ENCODE peak calls at places on chromosomes 2 and 18, in five cellular contexts. B, H, N, D and F are unnamed samples. For H3K4me1, the result is how much of the 10 kb centered on the place peaks cover.

GRCh38 chr2:200585730-200586643 is at the start of gene AOX1:
- DNase-seq in B (peak), H (peak), N (no peak), D (peak), F (peak)

GRCh38 chr2:207133862-207134519 is 31.8 kb downstream of the KLF7 start:
- DNase-seq in B (no peak), H (peak), N (peak), D (peak), F (peak)

GRCh38 chr2:116094196-116094595 is 1651.8 kb downstream of the DPP10 start:
- DNase-seq in B (no peak), H (no peak), N (no peak), D (no peak), F (peak)

GRCh38 chr2:8086796-8087479 is 594.9 kb upstream of the ID2 start:
- DNase-seq in B (no peak), H (peak), N (peak), D (no peak), F (no peak)

GRCh38 chr18:75128051-75128605 is 80.8 kb downstream of the PTGR3 start:
- DNase-seq in B (no peak), H (no peak), N (no peak), D (no peak), F (no peak)

GRCh38 chr18:78625895-78626294 is 353.7 kb upstream of the SALL3 start:
- DNase-seq in B (no peak), H (no peak), N (no peak), D (no peak), F (no peak)

GRCh38 chr2:204645018-204645775 is 99.9 kb downstream of the PARD3B start:
- DNase-seq in B (no peak), H (peak), N (peak), D (no peak), F (no peak)

GRCh38 chr2:128736689-128737545 is 418.2 kb upstream of the HS6ST1 start:
- DNase-seq in B (peak), H (peak), N (peak), D (peak), F (peak)

GRCh38 chr2:6885968-6886367 is 8.4 kb downstream of the RSAD2 start:
- DNase-seq in B (no peak), H (no peak), N (no peak), D (no peak), F (no peak)

GRCh38 chr2:236172238-236172865 is 4.2 kb upstream of the GBX2 start:
- DNase-seq in B (no peak), H (no peak), N (no peak), D (peak), F (no peak)

GRCh38 chr2:113324684-113325160 is 46.0 kb upstream of the PAX8 start:
- DNase-seq in B (peak), H (peak), N (peak), D (no peak), F (peak)

GRCh38 chr2:233371608-233372007 is 17.3 kb downstream of the DGKD start:
- DNase-seq in B (no peak), H (peak), N (no peak), D (peak), F (no peak)

GRCh38 chr2:208370881-208371633 is 35.5 kb upstream of the PTH2R start:
- DNase-seq in B (no peak), H (peak), N (no peak), D (no peak), F (no peak)

GRCh38 chr2:171317492-171318125 is 116.2 kb downstream of the METTL8 start:
- DNase-seq in B (no peak), H (peak), N (no peak), D (no peak), F (no peak)

GRCh38 chr2:105134076-105134475 is 96.2 kb downstream of the MRPS9 start:
- DNase-seq in B (no peak), H (no peak), N (no peak), D (no peak), F (no peak)

GRCh38 chr2:242040303-242040655 is 170.8 kb downstream of the RTP5 start:
- DNase-seq in B (no peak), H (no peak), N (no peak), D (no peak), F (no peak)

GRCh38 chr2:106030287-106031268 is 163.5 kb downstream of the UXS1 start:
- DNase-seq in B (no peak), H (peak), N (peak), D (peak), F (peak)

GRCh38 chr2:72128059-72128842 is 19.4 kb downstream of the CYP26B1 start:
- DNase-seq in B (no peak), H (no peak), N (no peak), D (peak), F (no peak)

GRCh38 chr2:99278793-99279291 is 22.2 kb downstream of the LYG1 start:
- DNase-seq in B (no peak), H (peak), N (peak), D (no peak), F (no peak)

GRCh38 chr2:182142062-182142461 is 156.4 kb downstream of the PPP1R1C start:
- DNase-seq in B (no peak), H (no peak), N (no peak), D (no peak), F (no peak)

GRCh38 chr2:112880081-112880531 is 30.9 kb upstream of the IL37 start:
- DNase-seq in B (no peak), H (peak), N (peak), D (no peak), F (no peak)

GRCh38 chr2:242098445-242099128 is 229.1 kb downstream of the RTP5 start:
- DNase-seq in B (no peak), H (no peak), N (no peak), D (no peak), F (no peak)

GRCh38 chr2:210592706-210593105 is 36.3 kb downstream of the CPS1 start:
- DNase-seq in B (no peak), H (no peak), N (no peak), D (no peak), F (no peak)

GRCh38 chr18:3029215-3029972 is 16.4 kb upstream of the LPIN2 start:
- DNase-seq in B (no peak), H (peak), N (no peak), D (no peak), F (peak)

GRCh38 chr2:81589406-81589805 is 1284.9 kb upstream of the LRRTM1 start:
- DNase-seq in B (no peak), H (no peak), N (no peak), D (no peak), F (no peak)

GRCh38 chr2:171407030-171407707 is 26.6 kb downstream of the METTL8 start:
- DNase-seq in B (no peak), H (no peak), N (no peak), D (no peak), F (no peak)

GRCh38 chr2:43221660-43222471 is 4.5 kb downstream of the ZFP36L2 start:
- DNase-seq in B (peak), H (peak), N (peak), D (peak), F (peak)

GRCh38 chr2:88088999-88089398 is 21.4 kb downstream of the SMYD1 start:
- DNase-seq in B (no peak), H (no peak), N (no peak), D (no peak), F (no peak)

GRCh38 chr2:127208313-127208712 is 11.8 kb downstream of the CYP27C1 start:
- DNase-seq in B (no peak), H (peak), N (peak), D (no peak), F (no peak)

GRCh38 chr18:62999392-62999791 is 284.1 kb downstream of the PHLPP1 start:
- DNase-seq in B (no peak), H (peak), N (peak), D (peak), F (peak)

GRCh38 chr2:148720501-148720998 is 76.0 kb downstream of the EPC2 start:
- DNase-seq in B (peak), H (peak), N (no peak), D (peak), F (peak)

GRCh38 chr2:64750001-64750816 is 96.5 kb upstream of the SERTAD2 start:
- DNase-seq in B (peak), H (peak), N (peak), D (peak), F (peak)

GRCh38 chr2:172038604-172039003 is 38.9 kb downstream of the METAP1D start:
- DNase-seq in B (no peak), H (no peak), N (peak), D (no peak), F (no peak)

GRCh38 chr2:10273215-10274175 is 29.2 kb upstream of the HPCAL1 start:
- DNase-seq in B (peak), H (no peak), N (no peak), D (no peak), F (no peak)

DNA sequence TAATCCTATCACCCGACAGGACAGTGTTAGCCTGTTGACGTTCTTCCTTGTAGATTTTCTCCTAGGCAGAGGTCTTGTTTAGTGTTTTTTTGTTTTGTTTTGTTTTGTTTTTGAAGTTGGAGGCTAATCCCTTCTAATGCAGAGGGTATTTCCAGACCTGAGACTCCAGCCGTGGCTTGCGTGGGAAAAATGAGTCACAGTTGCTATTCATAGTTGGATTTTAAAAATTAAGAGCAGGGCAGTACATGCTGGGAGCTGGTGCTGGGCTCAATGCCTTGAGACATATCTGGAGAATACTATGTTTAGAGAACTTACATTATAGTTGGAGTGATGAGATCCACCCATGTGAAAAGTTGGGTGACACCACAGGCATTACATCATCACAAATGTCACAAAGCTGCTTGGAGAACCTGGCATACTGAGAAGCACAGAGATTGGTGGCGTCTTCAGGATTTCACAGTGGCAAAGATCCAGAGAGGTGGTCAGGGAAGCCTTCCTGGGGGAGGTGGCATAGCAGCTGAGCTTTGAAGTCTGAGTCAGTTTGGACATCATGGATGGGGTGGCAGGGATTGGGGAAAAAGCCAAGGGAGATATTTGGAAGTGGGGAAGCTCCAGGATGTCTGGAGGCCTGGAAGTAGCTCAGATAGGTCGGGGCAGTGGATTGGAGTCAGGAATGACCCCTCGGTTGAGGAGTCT is 249.4 kb downstream of the LOXHD1 start:
- DNase-seq in B (no peak), H (no peak), N (no peak), D (peak), F (no peak)
- H3K4me1 ChIP-seq in B (under half), H (under half), N (under half), D (half or more), F (under half)

GRCh38 chr18:54251606-54252400 is 17.5 kb upstream of the POLI start:
- DNase-seq in B (no peak), H (no peak), N (no peak), D (no peak), F (no peak)

GRCh38 chr18:54257015-54257414 is 12.3 kb upstream of the POLI start:
- DNase-seq in B (no peak), H (peak), N (no peak), D (no peak), F (no peak)

GRCh38 chr18:54250846-54251251 is 18.5 kb upstream of the POLI start:
- DNase-seq in B (no peak), H (no peak), N (no peak), D (no peak), F (no peak)

GRCh38 chr18:54255141-54255540 is 14.2 kb upstream of the POLI start:
- DNase-seq in B (no peak), H (no peak), N (no peak), D (no peak), F (no peak)

GRCh38 chr18:54254265-54254758 is 15.0 kb upstream of the POLI start:
- DNase-seq in B (no peak), H (peak), N (peak), D (no peak), F (no peak)
- H3K27ac ChIP-seq in B (no peak), H (no peak), N (peak), D (no peak), F (no peak)

GRCh38 chr2:231051116-231051515 is 5.6 kb upstream of the PSMD1 start:
- DNase-seq in B (no peak), H (no peak), N (no peak), D (no peak), F (no peak)

GRCh38 chr2:231047922-231048544 is 8.6 kb upstream of the PSMD1 start:
- DNase-seq in B (no peak), H (no peak), N (no peak), D (no peak), F (no peak)

GRCh38 chr2:231052494-231053451 is 3.9 kb upstream of the PSMD1 start:
- DNase-seq in B (peak), H (peak), N (peak), D (peak), F (peak)

GRCh38 chr2:231049286-231050017 is 7.2 kb upstream of the PSMD1 start:
- DNase-seq in B (no peak), H (no peak), N (no peak), D (no peak), F (no peak)

GRCh38 chr2:231050018-231050901 is 6.4 kb upstream of the PSMD1 start:
- DNase-seq in B (peak), H (no peak), N (no peak), D (no peak), F (peak)
- H3K4me1 ChIP-seq in B (half or more), H (under half), N (under half), D (under half), F (under half)

DNA sequence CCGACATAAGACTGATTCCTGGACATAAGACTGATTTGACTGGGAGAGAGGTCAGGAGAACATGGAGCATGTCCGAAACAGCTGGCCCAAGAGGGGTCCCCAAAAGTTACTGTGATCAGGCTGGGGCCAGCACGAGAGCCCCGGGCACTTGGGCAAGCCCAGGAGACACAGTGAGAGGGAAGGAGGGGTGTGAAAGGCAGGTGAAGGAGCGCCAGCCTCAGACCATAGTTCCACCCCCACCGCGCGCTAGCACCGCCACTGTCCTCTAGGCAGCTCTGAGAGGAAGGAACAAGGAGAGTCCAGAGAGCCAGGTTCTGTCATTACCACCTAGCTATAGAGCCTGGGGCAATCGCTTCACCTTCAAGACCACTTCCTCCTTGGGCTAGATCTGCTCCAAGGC is 78.2 kb upstream of the DAPL1 start:
- DNase-seq in B (no peak), H (no peak), N (no peak), D (no peak), F (no peak)
- H3K27ac ChIP-seq in B (peak), H (no peak), N (no peak), D (peak), F (no peak)

GRCh38 chr2:144443837-144444236 is 76.1 kb downstream of the ZEB2 start:
- DNase-seq in B (no peak), H (no peak), N (no peak), D (no peak), F (no peak)

GRCh38 chr2:144445196-144445595 is 74.7 kb downstream of the ZEB2 start:
- DNase-seq in B (no peak), H (no peak), N (no peak), D (no peak), F (no peak)

GRCh38 chr2:144446136-144446535 is 73.8 kb downstream of the ZEB2 start:
- DNase-seq in B (no peak), H (no peak), N (no peak), D (no peak), F (no peak)

GRCh38 chr2:144441711-144442141 is 78.2 kb downstream of the ZEB2 start:
- DNase-seq in B (no peak), H (no peak), N (no peak), D (no peak), F (no peak)

DNA sequence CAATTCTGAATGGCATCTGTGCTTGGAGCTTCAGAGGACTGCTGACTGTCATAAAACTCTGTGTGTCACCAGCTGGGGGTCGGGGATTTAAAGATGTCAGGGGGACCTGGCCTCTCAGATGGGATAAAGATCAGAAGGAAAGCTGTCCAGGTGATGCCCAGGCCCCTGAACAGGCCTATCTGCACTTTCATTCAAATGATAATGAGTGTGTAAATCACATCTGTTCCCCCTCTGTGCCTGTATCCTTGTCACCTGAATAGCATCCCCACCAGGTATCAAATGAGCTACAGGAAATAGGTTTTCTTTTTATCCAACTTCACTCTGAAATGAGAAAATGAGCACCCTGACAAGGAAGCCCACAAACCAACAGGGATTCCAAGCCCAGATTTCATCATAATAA is 75.5 kb downstream of the ZEB2 start:
- DNase-seq in B (no peak), H (no peak), N (no peak), D (no peak), F (no peak)
- H3K4me1 ChIP-seq in B (under half), H (under half), N (under half), D (under half), F (under half)

GRCh38 chr2:173938700-173939384 is 26.3 kb downstream of the SP3 start:
- DNase-seq in B (no peak), H (no peak), N (no peak), D (no peak), F (no peak)
- H3K27ac ChIP-seq in B (no peak), H (no peak), N (no peak), D (no peak), F (no peak)

GRCh38 chr2:46873632-46874068 is 42.0 kb downstream of the MCFD2 start:
- DNase-seq in B (peak), H (peak), N (peak), D (peak), F (peak)
- H3K4me1 ChIP-seq in B (under half), H (half or more), N (under half), D (half or more), F (under half)

DNA sequence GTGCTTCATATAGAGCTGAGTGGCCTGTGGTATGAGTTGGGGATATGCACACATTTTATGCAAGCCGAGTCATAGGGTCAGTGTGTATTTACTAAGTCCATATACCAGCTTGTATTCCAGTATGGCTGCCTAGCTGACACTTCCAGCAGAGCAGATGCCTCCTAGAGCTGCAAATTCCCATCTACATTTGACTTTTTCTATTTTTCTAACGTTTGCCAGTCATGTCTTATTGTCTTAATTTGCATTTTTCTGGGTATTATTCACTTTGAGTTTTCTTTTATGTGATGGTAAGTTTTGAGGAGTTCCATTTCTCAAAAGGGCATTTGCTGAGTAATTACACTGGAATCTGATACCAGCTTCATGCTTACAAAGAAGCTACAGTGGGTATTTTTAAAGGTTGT is 334.5 kb upstream of the CDH2 start:
- DNase-seq in B (no peak), H (no peak), N (peak), D (no peak), F (no peak)
- H3K27ac ChIP-seq in B (no peak), H (no peak), N (peak), D (no peak), F (no peak)